ENCODE peak calls at places on chromosomes 12 and 14, in nine cellular contexts. A, G, O, T, I, W, B, Q and K are unnamed samples.

GRCh38 chr14:104972301-104973211 is 5.6 kb downstream of the AHNAK2 start:
- DNase-seq in A (no peak), G (peak; percentile 57), O (peak; percentile 84), T (no peak), I (peak; percentile 96), W (no peak), B (no peak), Q (peak; percentile 84), K (no peak)

GRCh38 chr12:65803253-65803652 is 21.0 kb upstream of the HMGA2 start:
- DNase-seq in A (no peak), G (no peak), O (no peak), T (no peak), I (no peak), W (no peak), B (no peak), Q (no peak), K (no peak)

GRCh38 chr12:102757154-102757873 is 159.7 kb downstream of the PAH start:
- DNase-seq in A (no peak), G (no peak), O (no peak), T (no peak), I (no peak), W (no peak), B (no peak), Q (no peak), K (no peak)

GRCh38 chr12:116916714-116917114 is 6.0 kb downstream of the FBXW8 start:
- DNase-seq in A (peak; percentile 41), G (peak; percentile 89), O (no peak), T (peak; percentile 60), I (peak; percentile 71), W (peak; percentile 26), B (peak; percentile 65), Q (no peak), K (no peak)

GRCh38 chr12:56084958-56085543 is 5.1 kb downstream of the ERBB3 start:
- DNase-seq in A (no peak), G (no peak), O (no peak), T (peak; percentile 45), I (no peak), W (peak; percentile 81), B (no peak), Q (no peak), K (no peak)

GRCh38 chr12:10749700-10750384 is 26.7 kb upstream of the YBX3 start:
- DNase-seq in A (peak; percentile 92), G (peak; percentile 98), O (peak; percentile 43), T (peak; percentile 85), I (peak; percentile 90), W (peak; percentile 93), B (peak; percentile 86), Q (peak; percentile 58), K (peak; percentile 88)

GRCh38 chr14:100187247-100187833 is 27.9 kb upstream of the DEGS2 start:
- DNase-seq in A (no peak), G (no peak), O (peak; percentile 64), T (no peak), I (no peak), W (no peak), B (no peak), Q (no peak), K (no peak)

GRCh38 chr14:52730708-52731111 is 744 bp downstream of the STYX start:
- DNase-seq in A (no peak), G (peak; percentile 27), O (no peak), T (no peak), I (peak; percentile 33), W (no peak), B (no peak), Q (no peak), K (no peak)

GRCh38 chr12:124763594-124763979 is 100.1 kb downstream of the SCARB1 start:
- DNase-seq in A (no peak), G (no peak), O (no peak), T (no peak), I (no peak), W (no peak), B (no peak), Q (no peak), K (no peak)

GRCh38 chr14:97217094-97217885 is 420.1 kb downstream of the VRK1 start:
- DNase-seq in A (no peak), G (no peak), O (no peak), T (no peak), I (no peak), W (peak; percentile 55), B (no peak), Q (no peak), K (no peak)

GRCh38 chr14:94717808-94718207 is 52.1 kb downstream of the GSC start:
- DNase-seq in A (no peak), G (no peak), O (no peak), T (no peak), I (no peak), W (no peak), B (no peak), Q (no peak), K (no peak)

GRCh38 chr12:124680863-124681778 is 113.7 kb upstream of the NCOR2 start:
- DNase-seq in A (peak; percentile 68), G (peak; percentile 96), O (no peak), T (no peak), I (peak; percentile 97), W (peak; percentile 63), B (no peak), Q (no peak), K (peak; percentile 87)

GRCh38 chr12:56661560-56661959 is 15.8 kb upstream of the ATP5F1B start:
- DNase-seq in A (no peak), G (no peak), O (no peak), T (no peak), I (no peak), W (no peak), B (no peak), Q (no peak), K (no peak)

DNA sequence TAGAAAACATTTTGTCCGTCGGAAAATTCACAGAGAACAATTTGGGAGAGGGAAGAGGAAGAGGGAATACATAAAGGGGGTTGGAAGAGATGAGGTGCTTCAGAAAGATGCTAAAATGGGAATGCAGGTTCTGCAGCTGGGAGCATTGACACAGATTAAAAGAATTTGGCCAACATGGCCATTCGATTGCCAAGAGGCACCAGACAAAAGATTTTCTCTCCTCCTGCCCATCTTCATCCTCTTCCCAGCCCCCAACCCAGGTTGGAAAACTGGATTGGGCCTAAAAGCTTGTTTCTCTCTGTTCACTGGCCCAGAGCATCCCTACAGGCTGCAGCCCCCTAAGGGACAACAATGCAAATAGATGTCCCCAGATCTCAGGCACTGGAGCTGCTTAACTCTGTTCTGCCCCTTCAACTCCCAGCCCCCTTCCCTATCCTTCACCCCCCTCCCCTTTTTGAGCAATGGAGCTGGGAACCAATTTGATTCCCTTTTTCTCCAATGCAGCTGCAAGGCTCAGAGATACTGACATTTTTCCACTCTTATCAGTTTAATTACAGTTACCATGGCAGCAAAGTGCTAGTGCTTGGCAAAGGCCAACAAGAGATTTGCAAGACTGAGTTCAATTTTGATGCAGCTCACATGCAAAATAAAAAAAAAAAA is 1.9 kb downstream of the LMO3 start:
- DNase-seq in A (no peak), G (peak; percentile 18), O (no peak), T (peak; percentile 70), I (no peak), W (peak; percentile 58), B (no peak), Q (no peak), K (no peak)
- H3K4me3 ChIP-seq in A (peak overlapping the region; percentile 47), G (no peak overlapping the region), O (no peak overlapping the region), T (peak overlapping the region; percentile 86), I (no peak overlapping the region), W (peak overlapping the region; percentile 85), B (no peak overlapping the region), Q (no peak overlapping the region), K (no peak overlapping the region)

DNA sequence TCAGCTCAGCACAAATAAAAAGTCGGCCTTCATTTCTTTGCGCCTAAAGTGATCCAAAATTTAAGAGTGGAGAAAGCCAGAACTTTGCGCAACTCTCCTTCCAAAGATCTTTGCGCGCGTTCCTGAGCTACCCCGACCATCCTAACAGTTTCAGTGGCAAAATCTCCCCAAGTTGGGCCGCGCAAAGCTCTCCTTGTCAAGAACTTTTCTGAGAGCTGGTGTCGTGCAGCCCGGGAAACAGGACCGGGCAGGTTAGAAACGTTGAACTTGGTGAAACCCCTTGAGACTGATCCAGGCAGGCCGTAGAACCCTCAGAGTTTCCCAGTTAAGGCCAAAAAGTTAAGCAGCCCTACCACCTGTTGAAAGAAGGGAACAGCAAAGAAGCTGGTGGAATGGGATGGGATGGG is 984 bp downstream of the DBX2 start:
- DNase-seq in A (no peak), G (peak; percentile 3), O (no peak), T (no peak), I (no peak), W (peak; percentile 54), B (no peak), Q (no peak), K (no peak)
- H3K4me3 ChIP-seq in A (no peak overlapping the region), G (no peak overlapping the region), O (no peak overlapping the region), T (peak overlapping the region; percentile 52), I (no peak overlapping the region), W (peak overlapping the region; percentile 85), B (no peak overlapping the region), Q (peak overlapping the region; percentile 62), K (no peak overlapping the region)

GRCh38 chr12:121916719-121917118 is 1.7 kb upstream of the CFAP251 start:
- DNase-seq in A (no peak), G (peak; percentile 66), O (no peak), T (no peak), I (no peak), W (peak; percentile 86), B (no peak), Q (no peak), K (no peak)

GRCh38 chr12:121915841-121916321 is 2.5 kb upstream of the CFAP251 start:
- DNase-seq in A (no peak), G (no peak), O (no peak), T (no peak), I (peak; percentile 82), W (no peak), B (no peak), Q (no peak), K (no peak)

GRCh38 chr12:121917950-121918678 is at the start of gene CFAP251:
- DNase-seq in A (peak; percentile 31), G (peak; percentile 63), O (peak; percentile 97), T (peak; percentile 93), I (no peak), W (peak; percentile 98), B (no peak), Q (peak; percentile 95), K (no peak)

GRCh38 chr12:121921106-121921505 is 2.7 kb downstream of the CFAP251 start:
- DNase-seq in A (no peak), G (no peak), O (no peak), T (no peak), I (no peak), W (no peak), B (no peak), Q (no peak), K (no peak)

GRCh38 chr12:121918679-121919038 is 267 bp downstream of the CFAP251 start:
- DNase-seq in A (no peak), G (no peak), O (no peak), T (no peak), I (no peak), W (peak; percentile 58), B (no peak), Q (no peak), K (no peak)
- H3K4me3 ChIP-seq in A (peak overlapping the region; percentile 44), G (peak overlapping the region; percentile 21), O (no peak overlapping the region), T (peak overlapping the region; percentile 30), I (no peak overlapping the region), W (peak overlapping the region; percentile 63), B (peak overlapping the region; percentile 1), Q (peak overlapping the region; percentile 57), K (peak overlapping the region; percentile 39)

GRCh38 chr12:25962932-25963525 is 4.5 kb downstream of the RASSF8 start:
- DNase-seq in A (no peak), G (no peak), O (no peak), T (no peak), I (no peak), W (no peak), B (no peak), Q (no peak), K (no peak)
- H3K4me3 ChIP-seq in A (no peak overlapping the region), G (no peak overlapping the region), O (no peak overlapping the region), T (no peak overlapping the region), I (no peak overlapping the region), W (no peak overlapping the region), B (no peak overlapping the region), Q (no peak overlapping the region), K (no peak overlapping the region)

GRCh38 chr14:99099051-99099787 is 172.8 kb downstream of the BCL11B start:
- DNase-seq in A (no peak), G (no peak), O (no peak), T (no peak), I (no peak), W (no peak), B (no peak), Q (no peak), K (no peak)
- H3K4me3 ChIP-seq in A (no peak overlapping the region), G (no peak overlapping the region), O (no peak overlapping the region), T (no peak overlapping the region), I (no peak overlapping the region), W (no peak overlapping the region), B (no peak overlapping the region), Q (no peak overlapping the region), K (no peak overlapping the region)